ENCODE peak calls at places on chromosome 2, in seven cellular contexts. D is AG04449; W is activated CD4-positive, alpha-beta T cell treated with anti-CD3 and anti-CD28 coated beads, Interleukin-2, amount 10 ng/mL, durations not matched to agents 7 days and 5 days; F is neural crest cell; S is fibroblast of the aortic adventitia; Y is GM18507; Z is RKO. E is an unnamed sample.

GRCh38 chr2:74391209-74391579 is 11.1 kb upstream of the DCTN1 start:
- DNase-seq in D (no peak), W (peak), F (no peak), S (peak), Y (no peak), Z (peak), E (no peak)

GRCh38 chr2:216441308-216442010 is 29.2 kb downstream of the SMARCAL1 start:
- DNase-seq in D (no peak), W (no peak), F (no peak), S (no peak), Y (no peak), Z (no peak), E (no peak)

GRCh38 chr2:143607446-143608110 is 478.4 kb downstream of the ARHGAP15 start:
- DNase-seq in D (no peak), W (no peak), F (peak), S (no peak), Y (no peak), Z (no peak), E (no peak)

GRCh38 chr2:26571316-26571715 is 69.8 kb downstream of the CIB4 start:
- DNase-seq in D (no peak), W (no peak), F (no peak), S (no peak), Y (no peak), Z (no peak), E (no peak)

GRCh38 chr2:232436381-232437129 is 19.4 kb upstream of the ALPI start:
- DNase-seq in D (no peak), W (no peak), F (no peak), S (no peak), Y (no peak), Z (no peak), E (no peak)

GRCh38 chr2:101741775-101742520 is 44.4 kb downstream of the MAP4K4 start:
- DNase-seq in D (no peak), W (no peak), F (no peak), S (no peak), Y (no peak), Z (no peak), E (no peak)

GRCh38 chr2:38260469-38260868 is 116.6 kb downstream of the ATL2 start:
- DNase-seq in D (no peak), W (no peak), F (no peak), S (no peak), Y (no peak), Z (no peak), E (no peak)

GRCh38 chr2:169237286-169237685 is 125.0 kb downstream of the LRP2 start:
- DNase-seq in D (no peak), W (no peak), F (no peak), S (no peak), Y (no peak), Z (no peak), E (no peak)

GRCh38 chr2:159798376-159798724 is 342 bp upstream of the CD302 start:
- DNase-seq in D (no peak), W (no peak), F (no peak), S (no peak), Y (no peak), Z (no peak), E (no peak)

GRCh38 chr2:198134287-198134955 is 330.0 kb downstream of the PLCL1 start:
- DNase-seq in D (no peak), W (no peak), F (no peak), S (peak), Y (no peak), Z (no peak), E (no peak)

GRCh38 chr2:113700186-113700841 is 56.1 kb downstream of the SLC35F5 start:
- DNase-seq in D (no peak), W (peak), F (no peak), S (no peak), Y (peak), Z (peak), E (no peak)

GRCh38 chr2:97067279-97068004 is 27.2 kb downstream of the FAHD2B start:
- DNase-seq in D (no peak), W (no peak), F (no peak), S (no peak), Y (no peak), Z (no peak), E (no peak)

GRCh38 chr2:24111407-24111861 is 11.7 kb downstream of the PFN4 start:
- DNase-seq in D (peak), W (no peak), F (no peak), S (peak), Y (no peak), Z (no peak), E (no peak)

GRCh38 chr2:239327536-239328305 is 73.1 kb downstream of the HDAC4 start:
- DNase-seq in D (no peak), W (no peak), F (no peak), S (no peak), Y (no peak), Z (no peak), E (no peak)

E was measured in LNCaP clone FGC.